ENCODE peak calls at places on chromosomes 7 and 10, in nine cellular contexts. I, C, N, D, F, M, O, X and J are unnamed samples.

GRCh38 chr10:113982745-113983144 is 60.9 kb upstream of the ADRB1 start:
- DNase-seq in I (no peak), C (peak), N (no peak), D (peak), F (no peak), M (no peak), O (peak), X (peak), J (no peak)

GRCh38 chr10:89351402-89352038 is 23.7 kb downstream of the IFIT3 start:
- DNase-seq in I (no peak), C (no peak), N (no peak), D (peak), F (no peak), M (no peak), O (no peak), X (no peak), J (no peak)

GRCh38 chr7:145753004-145753403 is 363.6 kb upstream of the CNTNAP2 start:
- DNase-seq in I (no peak), C (no peak), N (no peak), D (no peak), F (no peak), M (no peak), O (no peak), X (no peak), J (no peak)

GRCh38 chr10:76318171-76318570 is 886.7 kb downstream of the LRMDA start:
- DNase-seq in I (no peak), C (no peak), N (no peak), D (no peak), F (no peak), M (no peak), O (no peak), X (no peak), J (no peak)

GRCh38 chr7:45594780-45595535 is 20.8 kb downstream of the ADCY1 start:
- DNase-seq in I (no peak), C (no peak), N (no peak), D (no peak), F (no peak), M (no peak), O (no peak), X (peak), J (peak)

GRCh38 chr7:104162081-104162480 is 45.7 kb downstream of the ORC5 start:
- DNase-seq in I (no peak), C (no peak), N (no peak), D (no peak), F (no peak), M (no peak), O (no peak), X (no peak), J (no peak)

GRCh38 chr10:66627156-66627555 is 298.7 kb upstream of the LRRTM3 start:
- DNase-seq in I (peak), C (peak), N (no peak), D (peak), F (no peak), M (no peak), O (peak), X (no peak), J (no peak)

GRCh38 chr7:100162874-100163533 is 4.5 kb upstream of the TRAPPC14 start:
- DNase-seq in I (no peak), C (no peak), N (peak), D (peak), F (no peak), M (no peak), O (peak), X (no peak), J (peak)

GRCh38 chr10:96626795-96627194 is 40.0 kb upstream of the TM9SF3 start:
- DNase-seq in I (peak), C (no peak), N (no peak), D (no peak), F (no peak), M (no peak), O (no peak), X (no peak), J (no peak)

GRCh38 chr7:133061357-133061756 is 20.5 kb downstream of the CHCHD3 start:
- DNase-seq in I (no peak), C (peak), N (no peak), D (no peak), F (no peak), M (no peak), O (no peak), X (no peak), J (no peak)

GRCh38 chr10:44395396-44395795 is 10.5 kb upstream of the CXCL12 start:
- DNase-seq in I (no peak), C (no peak), N (peak), D (no peak), F (no peak), M (no peak), O (no peak), X (no peak), J (peak)

GRCh38 chr10:102504179-102504975 is 605 bp downstream of the SUFU start:
- DNase-seq in I (peak), C (peak), N (peak), D (no peak), F (peak), M (no peak), O (peak), X (peak), J (peak)

GRCh38 chr10:124736491-124737136 is 7.6 kb downstream of the FAM53B start:
- DNase-seq in I (no peak), C (peak), N (peak), D (peak), F (peak), M (no peak), O (no peak), X (peak), J (peak)

GRCh38 chr7:30069096-30069867 is 41.1 kb downstream of the PLEKHA8 start:
- DNase-seq in I (no peak), C (no peak), N (no peak), D (no peak), F (no peak), M (no peak), O (no peak), X (no peak), J (no peak)

GRCh38 chr7:25521236-25521635 is 292.9 kb upstream of the NPVF start:
- DNase-seq in I (no peak), C (no peak), N (no peak), D (peak), F (no peak), M (no peak), O (peak), X (no peak), J (no peak)

GRCh38 chr10:23067939-23068775 is 27.2 kb upstream of the MSRB2 start:
- DNase-seq in I (peak), C (peak), N (peak), D (peak), F (peak), M (peak), O (peak), X (peak), J (peak)

GRCh38 chr10:76553700-76554470 is 1083.7 kb downstream of the KCNMA1 start:
- DNase-seq in I (no peak), C (peak), N (no peak), D (no peak), F (no peak), M (no peak), O (no peak), X (no peak), J (no peak)

GRCh38 chr7:7418997-7419396 is 116.7 kb downstream of the COL28A1 start:
- DNase-seq in I (no peak), C (no peak), N (no peak), D (no peak), F (no peak), M (no peak), O (no peak), X (no peak), J (no peak)

GRCh38 chr7:14604606-14605005 is 297.9 kb downstream of the DGKB start:
- DNase-seq in I (no peak), C (no peak), N (no peak), D (peak), F (no peak), M (no peak), O (no peak), X (no peak), J (no peak)

GRCh38 chr7:135758531-135758932 is 9.9 kb upstream of the FAM180A start:
- DNase-seq in I (peak), C (no peak), N (no peak), D (no peak), F (peak), M (peak), O (no peak), X (no peak), J (no peak)

GRCh38 chr7:122379491-122379890 is 74.9 kb upstream of the FEZF1 start:
- DNase-seq in I (no peak), C (no peak), N (no peak), D (no peak), F (no peak), M (no peak), O (no peak), X (no peak), J (no peak)

GRCh38 chr10:117375360-117376147 is at the start of gene PDZD8:
- DNase-seq in I (peak), C (peak), N (peak), D (peak), F (peak), M (peak), O (peak), X (peak), J (peak)

DNA sequence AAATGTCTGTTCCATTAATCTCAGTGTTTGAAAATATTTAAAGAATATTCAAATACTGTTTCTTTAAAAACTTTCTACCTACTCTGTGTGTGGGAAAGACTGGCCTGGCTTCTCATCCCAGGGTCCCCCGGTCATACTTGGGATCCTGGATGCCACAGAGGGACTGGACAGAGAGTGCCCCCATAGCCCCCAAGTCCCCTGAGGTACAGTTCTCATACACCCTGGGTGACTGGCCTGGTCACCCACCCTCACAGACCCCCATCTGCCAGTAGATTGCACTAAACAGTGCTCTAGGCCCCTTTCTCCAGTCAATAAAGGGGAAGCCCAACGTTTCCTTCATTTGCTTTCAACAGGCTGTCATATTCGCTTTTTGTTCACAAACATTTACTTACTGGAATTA is 3.0 kb downstream of the TMEM273 start:
- DNase-seq in I (no peak), C (no peak), N (no peak), D (no peak), F (no peak), M (no peak), O (no peak), X (no peak), J (no peak)
- H3K27ac ChIP-seq in I (no peak), C (no peak), N (no peak), D (no peak), F (no peak), M (no peak), O (no peak), X (no peak), J (no peak)

GRCh38 chr10:62619409-62619730 is 185.2 kb upstream of the ADO start:
- DNase-seq in I (no peak), C (no peak), N (no peak), D (no peak), F (no peak), M (no peak), O (no peak), X (no peak), J (no peak)
- H3K27ac ChIP-seq in I (no peak), C (no peak), N (no peak), D (peak), F (no peak), M (no peak), O (no peak), X (no peak), J (no peak)

GRCh38 chr7:2065516-2065915 is 167.2 kb downstream of the MAD1L1 start:
- DNase-seq in I (no peak), C (no peak), N (no peak), D (no peak), F (no peak), M (no peak), O (no peak), X (no peak), J (no peak)
- H3K27ac ChIP-seq in I (no peak), C (no peak), N (no peak), D (no peak), F (no peak), M (peak), O (peak), X (no peak), J (no peak)

DNA sequence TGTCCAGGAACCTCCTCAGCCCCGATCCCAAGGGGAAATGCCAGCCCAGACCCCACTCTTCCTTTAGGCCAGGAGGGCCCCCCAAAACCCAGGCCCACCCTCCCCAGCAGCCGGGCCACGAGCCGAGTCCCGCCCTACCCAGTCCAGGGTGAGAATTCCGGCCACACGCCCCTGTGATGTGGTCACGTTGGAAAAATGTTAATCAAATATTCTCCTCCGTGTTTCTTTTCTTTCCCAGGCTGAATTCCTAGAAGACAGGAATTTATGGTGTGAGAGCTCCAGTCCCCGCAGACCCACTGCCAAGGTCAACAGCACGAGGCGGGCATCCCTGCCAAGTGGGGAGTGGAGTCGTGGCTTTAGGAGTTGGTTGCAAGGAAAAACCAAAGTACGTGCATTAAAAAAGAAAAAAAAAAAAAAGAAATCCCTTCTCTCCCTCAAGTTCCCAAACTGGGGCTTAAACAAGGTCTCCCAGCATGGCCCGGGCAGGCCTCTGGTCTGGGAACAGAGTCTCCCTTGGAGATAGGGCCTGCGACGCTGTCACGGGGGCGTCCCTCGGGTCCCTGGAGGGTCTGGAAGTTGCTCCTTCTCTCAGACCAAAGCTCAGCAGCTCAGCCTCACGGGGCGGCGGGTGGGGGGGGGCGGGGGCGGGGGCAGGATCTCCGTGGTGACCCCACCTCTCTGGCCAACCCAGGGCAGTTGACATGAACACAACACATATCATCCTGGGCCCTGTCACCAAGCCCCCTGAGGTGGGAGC is 28.1 kb upstream of the ELN start:
- DNase-seq in I (no peak), C (no peak), N (peak), D (no peak), F (no peak), M (peak), O (no peak), X (no peak), J (no peak)
- H3K27ac ChIP-seq in I (no peak), C (no peak), N (peak), D (no peak), F (no peak), M (peak), O (no peak), X (no peak), J (no peak)

GRCh38 chr7:107404740-107405537 is 64.9 kb upstream of the GPR22 start:
- DNase-seq in I (peak), C (no peak), N (no peak), D (peak), F (no peak), M (no peak), O (no peak), X (no peak), J (no peak)
- H3K27ac ChIP-seq in I (no peak), C (no peak), N (no peak), D (peak), F (no peak), M (no peak), O (no peak), X (no peak), J (no peak)

GRCh38 chr7:127900735-127901685 is 130.2 kb downstream of the LRRC4 start:
- DNase-seq in I (peak), C (no peak), N (no peak), D (no peak), F (peak), M (no peak), O (no peak), X (no peak), J (no peak)
- H3K27ac ChIP-seq in I (peak), C (peak), N (no peak), D (no peak), F (peak), M (no peak), O (no peak), X (no peak), J (no peak)

GRCh38 chr7:142377567-142377966 is 119.7 kb upstream of the PRSS58 start:
- DNase-seq in I (no peak), C (no peak), N (no peak), D (no peak), F (no peak), M (no peak), O (no peak), X (no peak), J (no peak)

GRCh38 chr7:142372727-142373126 is 114.9 kb upstream of the PRSS58 start:
- DNase-seq in I (no peak), C (no peak), N (no peak), D (no peak), F (no peak), M (no peak), O (no peak), X (no peak), J (no peak)

GRCh38 chr7:142379445-142379844 is 121.6 kb upstream of the PRSS58 start:
- DNase-seq in I (no peak), C (no peak), N (no peak), D (no peak), F (no peak), M (no peak), O (no peak), X (no peak), J (no peak)

GRCh38 chr7:142376356-142376997 is 118.6 kb upstream of the PRSS58 start:
- DNase-seq in I (no peak), C (no peak), N (no peak), D (no peak), F (no peak), M (no peak), O (no peak), X (no peak), J (no peak)

GRCh38 chr7:142375710-142376313 is 118.0 kb upstream of the PRSS58 start:
- DNase-seq in I (peak), C (peak), N (no peak), D (peak), F (peak), M (no peak), O (no peak), X (no peak), J (no peak)
- H3K27ac ChIP-seq in I (no peak), C (no peak), N (no peak), D (no peak), F (no peak), M (no peak), O (no peak), X (no peak), J (no peak)

DNA sequence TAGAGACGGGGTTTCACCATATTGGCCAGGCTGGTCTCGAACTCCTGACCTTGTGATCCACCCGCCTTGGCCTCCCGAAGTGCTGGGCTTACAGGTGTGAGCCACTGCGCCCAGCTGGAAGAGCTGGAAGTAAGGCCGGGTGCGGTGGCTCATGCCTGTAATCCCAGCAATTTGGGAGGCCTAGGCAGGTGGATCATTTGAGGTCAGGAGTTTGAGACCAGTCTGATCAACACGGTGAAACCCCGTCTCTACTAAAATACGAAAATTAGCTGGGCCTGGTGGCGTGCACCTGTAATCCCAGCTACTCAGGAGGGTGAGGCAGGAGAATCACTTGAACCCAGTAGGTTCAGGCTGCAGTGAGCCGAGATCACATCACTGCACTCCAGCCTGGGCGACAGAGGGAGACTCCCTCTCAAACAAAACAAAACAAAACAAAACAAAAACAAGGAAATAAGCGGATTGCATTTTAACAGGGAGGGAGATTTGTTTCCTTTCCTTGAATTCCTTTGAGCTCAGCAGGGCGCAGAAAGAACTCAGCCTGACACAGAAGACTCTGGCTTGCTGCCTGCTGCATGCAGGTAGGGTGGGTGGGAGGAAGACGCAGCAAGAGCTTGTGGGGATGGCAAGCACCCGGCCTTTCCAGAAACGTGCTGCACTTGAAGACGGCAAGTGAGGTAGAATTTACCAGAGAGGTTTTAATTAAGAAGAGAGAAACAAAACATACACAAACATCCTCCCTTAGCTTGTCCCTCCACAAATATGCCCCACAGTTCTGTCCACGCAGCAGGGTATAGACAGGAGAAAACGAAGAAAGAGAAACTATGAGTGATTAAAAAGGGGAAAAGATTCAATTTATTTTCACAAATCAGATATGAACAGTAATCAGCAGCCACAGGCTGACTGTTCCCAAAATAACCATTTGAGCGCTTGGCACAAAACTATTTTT is 148.0 kb downstream of the RNF216 start:
- DNase-seq in I (peak), C (no peak), N (no peak), D (no peak), F (peak), M (no peak), O (no peak), X (no peak), J (no peak)
- H3K27ac ChIP-seq in I (peak), C (peak), N (peak), D (no peak), F (peak), M (peak), O (no peak), X (no peak), J (peak)

DNA sequence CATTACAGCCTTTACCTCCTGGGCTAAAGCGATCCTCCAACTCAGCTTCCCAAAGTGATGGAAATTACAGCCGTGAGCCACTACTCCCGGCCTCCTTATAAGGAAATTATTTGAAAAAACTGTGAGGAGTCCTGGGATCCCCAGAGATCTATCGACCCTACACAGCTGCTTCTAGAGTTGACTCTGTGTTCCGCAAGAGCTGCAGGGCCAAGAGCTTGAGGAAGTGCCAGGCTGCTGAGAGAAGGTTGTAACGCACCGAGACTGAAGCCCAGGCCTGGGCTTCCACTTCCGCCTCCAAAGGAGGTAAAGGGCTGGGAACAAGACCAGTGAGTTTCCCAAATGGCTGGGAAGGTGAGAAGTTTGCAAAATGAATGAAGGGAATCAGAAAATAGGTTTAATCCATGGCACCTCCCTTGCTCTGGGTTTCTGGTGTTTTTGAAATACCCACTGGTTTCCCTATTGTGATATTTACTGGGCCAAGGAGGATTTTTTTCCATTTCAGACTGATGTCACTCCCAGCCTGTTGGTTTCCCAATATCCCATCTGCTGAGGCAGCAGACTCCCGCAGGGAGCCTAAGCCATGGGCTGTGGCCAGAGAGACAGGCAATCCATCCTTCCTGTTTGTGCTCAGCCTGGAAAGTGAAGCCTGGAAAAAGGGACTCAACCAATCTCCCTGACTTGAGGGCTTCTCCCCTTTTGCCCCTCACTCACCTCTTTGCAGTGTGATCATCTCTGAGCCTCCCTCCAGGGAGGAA is 22.9 kb downstream of the FAM107B start:
- DNase-seq in I (no peak), C (no peak), N (peak), D (no peak), F (no peak), M (peak), O (peak), X (peak), J (peak)
- H3K27ac ChIP-seq in I (no peak), C (no peak), N (peak), D (no peak), F (no peak), M (peak), O (peak), X (peak), J (peak)

GRCh38 chr10:14063531-14064317 is 267.0 kb downstream of the FRMD4A start:
- DNase-seq in I (no peak), C (peak), N (no peak), D (no peak), F (no peak), M (peak), O (no peak), X (peak), J (no peak)
- H3K27ac ChIP-seq in I (no peak), C (peak), N (no peak), D (no peak), F (no peak), M (peak), O (no peak), X (no peak), J (no peak)